ENCODE peak calls at places on chromosomes 6 and 20, in nine cellular contexts. H, M, B, C, V, S, R, G and W are unnamed samples.

GRCh38 chr6:87628881-87629280 is 38.9 kb downstream of the ORC3 start:
- DNase-seq in V (peak; percentile 28), M (no peak), B (peak; percentile 31), S (no peak), G (no peak), C (no peak), H (no peak), R (no peak), W (no peak)

GRCh38 chr20:24314053-24314452 is 155.4 kb upstream of the SYNDIG1 start:
- DNase-seq in C (no peak), B (no peak), S (no peak), R (no peak), H (no peak), M (no peak), G (no peak), V (no peak), W (no peak)

GRCh38 chr6:161498359-161498758 is 224.5 kb upstream of the AGPAT4 start:
- DNase-seq in V (no peak), S (no peak), M (peak; percentile 58), G (peak; percentile 41), R (peak; percentile 66), C (no peak), H (no peak), B (peak; percentile 61), W (no peak)

GRCh38 chr20:61186771-61187170 is 65.3 kb upstream of the CDH4 start:
- DNase-seq in R (no peak), H (no peak), V (no peak), S (no peak), C (no peak), B (peak; percentile 42), G (no peak), M (no peak), W (no peak)

GRCh38 chr20:18056174-18057105 is 1.3 kb downstream of the OVOL2 start:
- DNase-seq in R (no peak), V (peak; percentile 68), B (no peak), G (peak; percentile 48), M (no peak), S (no peak), C (no peak), H (peak; percentile 83), W (peak; percentile 65)

GRCh38 chr20:56393133-56393472 is 658 bp downstream of the CSTF1 start:
- DNase-seq in G (no peak), H (no peak), V (no peak), R (no peak), S (no peak), C (no peak), M (no peak), B (no peak), W (no peak)

GRCh38 chr6:43924222-43924702 is 154.3 kb downstream of the VEGFA start:
- DNase-seq in S (peak; percentile 14), R (no peak), H (no peak), B (peak; percentile 56), C (peak; percentile 37), V (peak; percentile 70), G (no peak), M (no peak), W (no peak)

GRCh38 chr20:16147221-16147620 is 426.0 kb downstream of the KIF16B start:
- DNase-seq in V (no peak), G (no peak), S (no peak), C (no peak), M (no peak), B (no peak), R (no peak), H (no peak), W (no peak)

GRCh38 chr6:87714093-87714809 is 12.2 kb upstream of the AKIRIN2 start:
- DNase-seq in B (peak; percentile 88), H (no peak), S (no peak), M (no peak), R (no peak), G (no peak), C (no peak), V (no peak), W (no peak)

GRCh38 chr6:14502551-14502950 is 385.0 kb downstream of the CD83 start:
- DNase-seq in V (no peak), B (peak; percentile 28), C (no peak), H (no peak), R (no peak), M (no peak), S (no peak), G (no peak), W (no peak)

GRCh38 chr20:9392892-9393857 is 121.2 kb upstream of the LAMP5 start:
- DNase-seq in S (peak; percentile 58), V (peak; percentile 63), G (peak; percentile 75), C (peak; percentile 72), M (peak; percentile 62), B (peak; percentile 73), R (peak; percentile 41), H (peak; percentile 34), W (peak; percentile 49)

GRCh38 chr6:100457251-100457990 is 7.3 kb downstream of the SIM1 start:
- DNase-seq in B (no peak), V (no peak), H (peak; percentile 73), S (no peak), M (peak; percentile 66), C (no peak), G (peak; percentile 53), R (no peak), W (no peak)

GRCh38 chr20:49575551-49576060 is 7.7 kb upstream of the PTGIS start:
- DNase-seq in B (no peak), G (peak; percentile 58), V (no peak), M (peak; percentile 64), S (no peak), R (no peak), H (no peak), C (no peak), W (no peak)

GRCh38 chr20:45449528-45449927 is 20.0 kb upstream of the WFDC2 start:
- DNase-seq in S (no peak), C (no peak), M (no peak), H (no peak), G (no peak), V (no peak), R (no peak), B (no peak), W (no peak)

GRCh38 chr6:157669747-157670216 is 153.3 kb upstream of the SNX9 start:
- DNase-seq in G (peak; percentile 62), R (no peak), B (peak; percentile 71), C (peak; percentile 75), M (peak; percentile 93), S (peak; percentile 87), V (no peak), H (no peak), W (no peak)

GRCh38 chr6:16319813-16320532 is 81.6 kb downstream of the GMPR start:
- DNase-seq in C (peak; percentile 67), G (peak; percentile 35), R (peak; percentile 59), V (peak; percentile 79), M (peak; percentile 92), B (peak; percentile 98), S (peak; percentile 73), H (no peak), W (peak; percentile 65)

DNA sequence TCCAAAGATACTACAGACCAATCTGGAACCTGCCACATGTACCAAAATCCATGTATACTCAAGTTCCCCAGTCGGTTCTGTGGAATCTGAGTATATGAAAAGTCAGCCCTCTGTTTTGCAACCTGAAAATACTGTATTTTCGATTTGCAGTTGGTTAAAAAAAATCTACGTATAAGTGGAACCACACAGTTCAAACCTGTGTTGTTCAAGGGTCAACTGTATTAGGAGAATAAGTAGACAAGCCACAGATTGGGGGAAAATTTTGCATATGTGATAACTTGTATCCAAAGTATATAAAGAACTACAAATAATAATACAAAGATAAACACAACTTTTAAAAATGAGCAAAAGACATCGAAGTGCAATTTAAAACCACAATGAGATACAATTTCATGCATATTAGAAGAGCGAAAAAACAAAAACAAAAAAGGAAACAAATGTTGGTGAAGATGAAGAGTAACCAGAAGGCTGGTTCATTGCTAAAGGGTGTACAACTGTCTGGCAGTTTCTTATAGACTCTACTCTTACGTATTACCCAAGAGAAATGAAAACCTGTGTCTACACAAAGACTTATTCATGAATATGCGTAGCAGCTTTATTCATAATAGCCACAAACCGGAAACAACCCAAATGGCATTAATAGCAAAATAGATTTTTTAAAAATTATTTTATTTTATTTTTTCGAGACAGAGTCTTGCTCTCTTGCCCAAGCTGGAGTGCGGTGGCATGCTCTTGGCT is 180.8 kb downstream of the BCAS1 start:
- DNase-seq in M (no peak), G (no peak), S (no peak), R (no peak), V (no peak), B (no peak), H (no peak), C (no peak), W (no peak)
- TF ChIP-seq CTCF in M (no peak), G (no peak), S (no peak), R (no peak), V (no peak), B (no peak), H (no peak), C (no peak), W (no peak)

GRCh38 chr20:22808628-22809027 is 224.3 kb upstream of the FOXA2 start:
- DNase-seq in V (no peak), S (no peak), G (no peak), B (no peak), C (no peak), M (no peak), R (no peak), H (no peak), W (no peak)

GRCh38 chr20:22810030-22810429 is 225.1 kb upstream of the SSTR4 start:
- DNase-seq in V (no peak), S (no peak), H (no peak), R (no peak), M (no peak), C (no peak), B (no peak), G (no peak), W (no peak)

GRCh38 chr20:22814475-22815205 is 220.5 kb upstream of the SSTR4 start:
- DNase-seq in V (no peak), G (no peak), M (no peak), S (no peak), C (no peak), B (peak; percentile 5), R (no peak), H (no peak), W (no peak)

GRCh38 chr20:22807646-22808045 is 223.3 kb upstream of the FOXA2 start:
- DNase-seq in C (no peak), H (no peak), S (no peak), R (peak; percentile 40), V (no peak), G (no peak), M (no peak), B (peak; percentile 1), W (no peak)

GRCh38 chr20:22810626-22811559 is 224.2 kb upstream of the SSTR4 start:
- DNase-seq in V (no peak), S (no peak), R (no peak), B (no peak), M (no peak), G (no peak), C (no peak), H (no peak), W (no peak)
- TF ChIP-seq CTCF in V (no peak), S (no peak), R (no peak), B (no peak), M (no peak), G (no peak), C (no peak), H (no peak), W (no peak)

GRCh38 chr6:149316740-149317655 is 514 bp upstream of the TAB2 start:
- DNase-seq in S (peak; percentile 92), R (peak; percentile 65), G (peak; percentile 92), M (peak; percentile 95), H (peak; percentile 95), B (peak; percentile 89), V (peak; percentile 74), C (peak; percentile 89), W (peak; percentile 94)
- TF ChIP-seq CTCF in S (no peak), R (no peak), G (no peak), M (peak; percentile 13), H (no peak), B (no peak), V (no peak), C (no peak), W (no peak)

GRCh38 chr6:37546141-37546871 is 46.6 kb upstream of the CCDC167 start:
- DNase-seq in V (no peak), H (no peak), M (no peak), S (no peak), C (no peak), R (no peak), B (no peak), G (peak; percentile 67), W (no peak)
- TF ChIP-seq CTCF in V (no peak), H (no peak), M (no peak), S (no peak), C (no peak), R (no peak), B (no peak), G (no peak), W (no peak)